ENCODE peak calls at places on chromosomes 6 and 20, in six cellular contexts. L, Z, F, Y, E and G are unnamed samples.

GRCh38 chr6:27684264-27685211 is 211.6 kb upstream of the ZNF184 start:
- DNase-seq in L (peak; percentile 73), Z (peak; percentile 70), F (peak; percentile 92), Y (no peak), E (peak; percentile 65), G (peak; percentile 74)

GRCh38 chr20:47768016-47768953 is 17.0 kb downstream of the SULF2 start:
- DNase-seq in L (no peak), Z (no peak), F (no peak), Y (peak; percentile 62), E (no peak), G (no peak)

GRCh38 chr6:131082335-131082734 is 19.3 kb upstream of the EPB41L2 start:
- DNase-seq in L (no peak), Z (no peak), F (no peak), Y (no peak), E (no peak), G (no peak)

GRCh38 chr20:49899551-49900383 is 15.6 kb downstream of the SPATA2 start:
- DNase-seq in L (no peak), Z (no peak), F (no peak), Y (no peak), E (no peak), G (no peak)

GRCh38 chr6:100379386-100379785 is 85.3 kb downstream of the SIM1 start:
- DNase-seq in L (peak; percentile 68), Z (no peak), F (no peak), Y (no peak), E (no peak), G (no peak)

GRCh38 chr20:53654932-53655674 is 61.5 kb upstream of the ZNF217 start:
- DNase-seq in L (no peak), Z (no peak), F (no peak), Y (no peak), E (no peak), G (no peak)

GRCh38 chr20:49279677-49280462 is 2.0 kb upstream of the ZNFX1 start:
- DNase-seq in L (no peak), Z (no peak), F (no peak), Y (no peak), E (peak; percentile 5), G (no peak)

GRCh38 chr6:138971601-138972000 is 16.5 kb downstream of the REPS1 start:
- DNase-seq in L (peak; percentile 11), Z (no peak), F (no peak), Y (no peak), E (no peak), G (no peak)

GRCh38 chr6:24924956-24925355 is 10.8 kb downstream of the RIPOR2 start:
- DNase-seq in L (no peak), Z (no peak), F (peak; percentile 12), Y (no peak), E (no peak), G (no peak)

GRCh38 chr6:36266913-36267644 is 2.8 kb upstream of the PNPLA1 start:
- DNase-seq in L (no peak), Z (no peak), F (no peak), Y (no peak), E (no peak), G (no peak)

GRCh38 chr6:170345662-170346061 is 39.1 kb downstream of the FAM120B start:
- DNase-seq in L (no peak), Z (no peak), F (peak; percentile 11), Y (no peak), E (no peak), G (no peak)

GRCh38 chr6:119979862-119980261 is 630.3 kb upstream of the MAN1A1 start:
- DNase-seq in L (peak; percentile 10), Z (no peak), F (no peak), Y (no peak), E (no peak), G (no peak)

GRCh38 chr6:96015321-96015790 is 418 bp upstream of the FUT9 start:
- DNase-seq in L (no peak), Z (peak; percentile 59), F (no peak), Y (no peak), E (peak; percentile 39), G (no peak)

GRCh38 chr6:130655586-130655985 is 171.6 kb upstream of the SMLR1 start:
- DNase-seq in L (peak; percentile 73), Z (no peak), F (no peak), Y (no peak), E (no peak), G (no peak)

GRCh38 chr6:55825402-55826051 is 49.9 kb downstream of the BMP5 start:
- DNase-seq in L (peak; percentile 38), Z (no peak), F (peak; percentile 83), Y (peak; percentile 17), E (peak; percentile 32), G (peak; percentile 44)

DNA sequence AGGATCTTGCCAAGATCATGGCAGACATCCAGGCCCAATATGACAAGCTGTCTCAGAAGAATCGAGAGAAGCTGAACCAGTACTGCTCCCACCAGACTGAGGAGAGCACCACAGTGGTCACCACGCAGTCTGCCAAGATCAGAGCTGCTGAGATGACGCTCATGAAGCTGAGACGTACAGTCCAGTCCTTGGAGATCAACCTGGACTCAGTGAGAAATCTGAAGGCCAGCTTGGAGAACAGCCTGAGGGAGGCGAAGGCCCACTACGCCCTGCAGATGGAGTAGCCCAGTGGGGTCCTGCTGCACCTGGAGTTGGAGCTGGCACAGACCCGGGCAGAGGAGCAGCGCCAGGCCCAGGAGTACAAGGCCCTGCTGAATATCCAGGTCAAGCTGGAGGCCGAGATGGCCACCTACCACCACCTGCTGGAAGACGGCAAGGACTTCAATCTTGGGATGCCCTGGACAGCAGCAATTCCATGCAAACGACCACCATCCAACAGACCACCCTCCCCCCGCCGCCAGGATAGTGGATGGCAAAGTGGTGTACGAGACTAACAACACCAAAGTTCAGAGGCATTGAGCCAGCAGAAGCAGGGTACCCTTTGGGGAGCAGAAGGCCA is 44.7 kb upstream of the GRM4 start:
- DNase-seq in L (no peak), Z (no peak), F (no peak), Y (no peak), E (no peak), G (no peak)
- TF ChIP-seq CTCF in L (no peak), Z (no peak), F (no peak), Y (no peak), E (no peak), G (no peak)

DNA sequence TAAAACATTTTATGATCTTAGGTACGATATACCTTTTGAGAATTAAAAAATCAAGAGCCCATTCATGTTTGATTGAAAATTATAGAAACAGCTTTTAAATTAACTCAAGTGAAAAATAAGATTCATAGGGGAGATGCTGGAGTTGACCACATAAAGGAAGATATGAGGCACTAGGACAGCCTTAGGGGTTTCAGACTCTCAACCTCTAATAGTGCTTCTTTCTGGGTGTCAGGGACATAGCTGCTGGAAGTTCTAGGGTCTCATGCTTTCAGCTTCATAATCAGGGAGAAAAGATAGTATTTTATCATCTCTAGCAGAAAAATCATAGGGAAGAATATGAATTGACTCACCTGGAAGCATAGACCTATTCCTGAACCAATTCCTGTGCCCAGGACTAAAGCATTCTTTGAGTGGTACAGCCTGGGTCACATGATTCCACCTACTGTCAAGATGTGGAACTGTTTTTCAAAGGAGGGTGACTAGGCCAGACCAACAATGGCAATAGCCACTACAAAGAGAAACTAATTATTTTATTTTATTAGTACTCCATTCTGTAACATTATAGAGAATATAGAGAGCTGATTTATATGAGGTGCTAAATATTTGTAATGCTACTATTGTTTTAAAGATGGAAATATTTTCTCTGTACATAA is 27.8 kb upstream of the CENPW start:
- DNase-seq in L (no peak), Z (no peak), F (peak; percentile 43), Y (no peak), E (peak; percentile 14), G (peak; percentile 24)
- TF ChIP-seq CTCF in L (peak; percentile 48), Z (peak; percentile 35), F (peak; percentile 50), Y (peak; percentile 12), E (peak; percentile 16), G (no peak)

GRCh38 chr6:38929560-38929959 is 119.0 kb upstream of the GLP1R start:
- DNase-seq in L (no peak), Z (no peak), F (no peak), Y (no peak), E (no peak), G (no peak)
- TF ChIP-seq CTCF in L (no peak), Z (no peak), F (no peak), Y (no peak), E (no peak), G (no peak)

DNA sequence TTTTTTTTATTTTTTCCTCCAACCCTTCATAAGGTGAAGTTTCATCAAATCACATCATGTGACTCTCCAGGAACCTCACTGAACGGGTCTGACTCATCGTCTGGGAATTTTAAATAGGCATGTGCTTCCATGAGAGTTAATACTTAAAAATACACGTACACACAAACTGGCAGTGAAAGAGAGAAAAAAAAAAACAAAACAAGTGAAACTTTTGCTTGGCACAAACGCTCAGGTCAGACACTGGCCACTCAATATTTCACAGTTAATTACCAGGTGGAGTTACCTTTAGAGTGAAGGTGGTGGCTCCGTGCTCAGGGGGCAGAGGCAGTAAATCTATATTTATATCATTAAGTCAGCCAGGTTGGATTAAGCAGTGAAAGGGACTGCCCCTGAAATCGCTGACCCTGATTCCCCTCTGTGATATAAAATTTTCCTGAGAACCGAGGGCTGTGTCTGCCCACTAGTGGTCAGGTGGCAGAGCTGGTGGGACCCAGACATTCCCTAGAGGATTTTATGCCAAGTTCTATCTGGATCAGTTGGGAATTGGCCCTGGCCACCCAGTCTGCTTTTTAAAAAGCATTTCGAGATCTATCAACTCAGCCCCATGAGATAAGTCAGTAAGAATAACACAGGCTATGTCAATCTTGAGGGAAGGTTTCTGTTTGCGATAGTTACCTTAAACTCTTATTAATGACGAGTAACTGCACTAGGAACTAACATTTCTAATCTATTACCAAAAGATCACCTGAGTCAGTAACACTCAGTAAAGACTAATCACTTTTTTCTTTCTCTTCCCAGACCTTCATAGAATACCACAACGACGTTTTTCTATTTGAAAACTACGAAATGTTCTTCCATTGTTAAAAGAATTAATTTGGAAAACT is 259.1 kb downstream of the HDGFL1 start:
- DNase-seq in L (peak; percentile 97), Z (peak; percentile 24), F (peak; percentile 97), Y (peak; percentile 22), E (peak; percentile 89), G (peak; percentile 88)
- TF ChIP-seq CTCF in L (peak; percentile 52), Z (peak; percentile 71), F (peak; percentile 80), Y (peak; percentile 60), E (peak; percentile 79), G (peak; percentile 75)

DNA sequence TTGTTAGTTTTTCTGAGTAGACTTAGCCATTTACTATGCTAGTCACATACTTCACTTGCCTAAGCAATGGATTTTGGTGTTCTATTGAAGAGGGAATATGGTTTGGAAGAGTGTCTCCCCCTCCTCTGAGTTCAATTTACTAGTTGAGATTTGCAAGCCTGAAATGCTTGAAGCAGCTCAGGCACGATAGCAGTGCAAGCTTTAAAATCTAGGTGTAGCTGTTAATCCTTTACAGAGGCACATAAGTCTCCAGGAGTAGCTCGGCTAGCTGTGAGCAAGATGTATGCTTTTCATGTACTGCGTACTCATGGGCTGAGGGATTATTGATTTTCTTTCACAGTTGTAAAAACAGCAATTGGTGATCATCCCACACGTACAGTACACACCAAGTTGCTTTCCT is 745 bp downstream of the FLRT3 start:
- DNase-seq in L (no peak), Z (peak; percentile 8), F (peak; percentile 43), Y (no peak), E (peak; percentile 53), G (peak; percentile 18)
- TF ChIP-seq CTCF in L (no peak), Z (no peak), F (no peak), Y (no peak), E (no peak), G (no peak)